ENCODE peak calls at places on chromosome 14, in nine cellular contexts. C is HCT116, F is choroid plexus epithelial cell, Z is prostate gland, S is dorsolateral prefrontal cortex, G is fibroblast of pulmonary artery, H is foreskin fibroblast, J is gastrocnemius medialis, W is HL-60. Q is an unnamed sample.

GRCh38 chr14:61421212-61421923 is 100.0 kb downstream of the PRKCH start:
- DNase-seq in W (no peak), J (no peak), C (no peak), G (no peak), H (no peak), Z (no peak), F (peak), S (no peak), Q (no peak)

GRCh38 chr14:59325906-59326305 is 137.4 kb downstream of the DAAM1 start:
- DNase-seq in Z (no peak), G (no peak), W (no peak), H (peak), S (no peak), F (no peak), J (no peak), C (no peak), Q (no peak)

GRCh38 chr14:104460920-104461651 is 118.5 kb upstream of the C14orf180 start:
- DNase-seq in C (no peak), J (no peak), W (no peak), G (no peak), H (no peak), Z (no peak), F (no peak), S (peak), Q (no peak)

GRCh38 chr14:64960762-64961276 is 11.3 kb downstream of the RAB15 start:
- DNase-seq in C (no peak), W (no peak), G (no peak), F (no peak), Z (peak), S (no peak), J (peak), H (no peak), Q (no peak)

GRCh38 chr14:89563503-89563902 is 146.5 kb upstream of the FOXN3 start:
- DNase-seq in Z (no peak), S (no peak), C (no peak), H (no peak), G (no peak), W (no peak), J (no peak), F (no peak), Q (no peak)

GRCh38 chr14:54348001-54348611 is 48.7 kb upstream of the CDKN3 start:
- DNase-seq in S (no peak), J (no peak), F (peak), C (peak), G (peak), Z (peak), W (peak), H (peak), Q (peak)

GRCh38 chr14:42994001-42994736 is 1387.5 kb downstream of the LRFN5 start:
- DNase-seq in C (no peak), F (peak), J (no peak), G (peak), H (peak), S (no peak), W (no peak), Z (no peak), Q (no peak)

GRCh38 chr14:104780513-104781030 is 15.0 kb downstream of the AKT1 start:
- DNase-seq in S (no peak), F (no peak), C (no peak), G (no peak), J (no peak), Z (no peak), W (no peak), H (no peak), Q (no peak)

GRCh38 chr14:22887260-22887989 is 4.4 kb downstream of the REM2 start:
- DNase-seq in W (no peak), G (peak), Z (peak), C (peak), J (no peak), H (peak), F (peak), S (no peak), Q (peak)

GRCh38 chr14:86847176-86847575 is 1145.8 kb downstream of the GALC start:
- DNase-seq in F (no peak), S (no peak), Z (no peak), W (no peak), H (peak), G (no peak), C (no peak), J (no peak), Q (no peak)

GRCh38 chr14:68660495-68660894 is 132.4 kb downstream of the ZFP36L1 start:
- DNase-seq in H (no peak), W (no peak), C (no peak), F (no peak), J (no peak), G (no peak), Z (no peak), S (no peak), Q (no peak)

GRCh38 chr14:104333903-104334811 is 195.8 kb downstream of the KIF26A start:
- DNase-seq in G (no peak), H (no peak), Z (no peak), F (no peak), W (no peak), S (peak), J (no peak), C (no peak), Q (no peak)

GRCh38 chr14:102097441-102098135 is 10.7 kb upstream of the HSP90AA1 start:
- DNase-seq in H (no peak), J (no peak), Z (no peak), C (no peak), F (no peak), G (no peak), S (no peak), W (no peak), Q (peak)

GRCh38 chr14:41607966-41608663 is 1.4 kb downstream of the LRFN5 start:
- DNase-seq in G (no peak), H (peak), W (no peak), J (no peak), S (peak), C (no peak), F (peak), Z (no peak), Q (no peak)

GRCh38 chr14:55191101-55191880 is at the start of gene DLGAP5:
- DNase-seq in S (peak), W (peak), C (peak), H (peak), F (peak), Z (peak), G (peak), J (peak), Q (peak)

GRCh38 chr14:23828611-23829010 is 125.0 kb upstream of the DHRS4 start:
- DNase-seq in H (no peak), J (no peak), Z (no peak), C (no peak), F (no peak), G (no peak), S (no peak), W (no peak), Q (no peak)

GRCh38 chr14:75335588-75335987 is 57.0 kb downstream of the FOS start:
- DNase-seq in Z (no peak), S (peak), F (no peak), W (no peak), J (no peak), H (no peak), C (no peak), G (no peak), Q (no peak)

GRCh38 chr14:70663707-70664179 is 22.0 kb downstream of the TTC9 start:
- DNase-seq in J (peak), F (peak), G (no peak), Z (no peak), W (no peak), C (no peak), H (peak), S (no peak), Q (no peak)

GRCh38 chr14:89458713-89459112 is 41.7 kb upstream of the FOXN3 start:
- DNase-seq in S (no peak), J (no peak), W (no peak), H (no peak), G (no peak), C (no peak), F (no peak), Z (no peak), Q (no peak)

GRCh38 chr14:32560213-32560857 is 231.2 kb downstream of the AKAP6 start:
- DNase-seq in W (peak), Z (peak), G (peak), C (peak), F (peak), S (peak), J (peak), H (peak), Q (peak)

GRCh38 chr14:94213021-94213420 is 38.9 kb downstream of the PPP4R4 start:
- DNase-seq in W (no peak), H (peak), G (peak), J (no peak), C (no peak), S (no peak), F (peak), Z (no peak), Q (no peak)

GRCh38 chr14:66070542-66071319 is 415.4 kb upstream of the CCDC196 start:
- DNase-seq in C (peak), S (no peak), H (peak), F (peak), W (no peak), G (peak), J (no peak), Z (no peak), Q (peak)

GRCh38 chr14:61326847-61327246 is 5.5 kb downstream of the PRKCH start:
- DNase-seq in C (no peak), H (peak), Z (peak), F (peak), S (no peak), G (peak), J (peak), W (no peak), Q (peak)

GRCh38 chr14:22918519-22918808 is 485 bp downstream of the RBM23 start:
- DNase-seq in H (no peak), W (no peak), Z (no peak), C (no peak), G (no peak), S (peak), J (no peak), F (no peak), Q (peak)

GRCh38 chr14:53646925-53647324 is 309.7 kb downstream of the BMP4 start:
- DNase-seq in J (no peak), H (no peak), Z (no peak), F (no peak), S (no peak), C (no peak), G (no peak), W (no peak), Q (no peak)

GRCh38 chr14:104865631-104866441 is 768 bp downstream of the CEP170B start:
- DNase-seq in J (no peak), W (no peak), S (peak), C (peak), G (peak), Z (peak), F (peak), H (peak), Q (peak)

GRCh38 chr14:61183486-61183885 is 97.7 kb downstream of the TMEM30B start:
- DNase-seq in J (no peak), G (peak), F (no peak), C (no peak), W (no peak), Z (no peak), S (no peak), H (no peak), Q (no peak)

GRCh38 chr14:31582286-31582691 is 21.1 kb downstream of the NUBPL start:
- DNase-seq in F (peak), W (no peak), C (no peak), Z (no peak), J (no peak), S (no peak), H (no peak), G (peak), Q (no peak)

GRCh38 chr14:87076146-87076545 is 916.8 kb downstream of the GALC start:
- DNase-seq in F (no peak), S (no peak), H (no peak), J (no peak), C (no peak), W (no peak), Z (no peak), G (no peak), Q (no peak)

GRCh38 chr14:74949859-74950572 is 5.4 kb downstream of the PGF start:
- DNase-seq in J (no peak), F (no peak), H (no peak), S (no peak), C (no peak), G (no peak), Z (no peak), W (no peak), Q (no peak)

GRCh38 chr14:34354556-34354955 is 107.5 kb downstream of the SPTSSA start:
- DNase-seq in W (no peak), J (no peak), C (no peak), H (no peak), Z (no peak), S (no peak), G (no peak), F (no peak), Q (no peak)

GRCh38 chr14:104306450-104307040 is 168.2 kb downstream of the KIF26A start:
- DNase-seq in H (no peak), W (no peak), J (no peak), Z (no peak), S (peak), G (no peak), F (no peak), C (no peak), Q (no peak)

GRCh38 chr14:49545716-49546115 is 40.5 kb downstream of the RPS29 start:
- DNase-seq in Z (no peak), F (no peak), C (no peak), W (no peak), H (no peak), G (no peak), S (no peak), J (no peak), Q (no peak)

GRCh38 chr14:105093426-105094192 is 28.4 kb upstream of the GPR132 start:
- DNase-seq in H (peak), S (peak), J (no peak), Z (peak), G (peak), C (peak), W (peak), F (peak), Q (peak)

GRCh38 chr14:104114421-104115130 is 23.8 kb upstream of the KIF26A start:
- DNase-seq in G (no peak), W (no peak), J (no peak), H (no peak), S (peak), Z (no peak), C (no peak), F (no peak), Q (peak)

GRCh38 chr14:78989246-78989645 is 819.1 kb downstream of the NRXN3 start:
- DNase-seq in C (no peak), S (no peak), J (no peak), F (no peak), G (no peak), H (no peak), Z (no peak), W (no peak), Q (no peak)

GRCh38 chr14:28807518-28807917 is 40.9 kb downstream of the FOXG1 start:
- DNase-seq in G (no peak), Z (no peak), S (no peak), J (no peak), H (no peak), F (no peak), W (no peak), C (no peak), Q (no peak)

GRCh38 chr14:66735853-66736252 is 227.9 kb downstream of the GPHN start:
- DNase-seq in H (no peak), G (no peak), W (no peak), J (no peak), C (no peak), F (no peak), S (no peak), Z (no peak), Q (no peak)

GRCh38 chr14:103628221-103628683 is 759 bp upstream of the KLC1 start:
- DNase-seq in Z (peak), H (peak), F (peak), W (no peak), J (peak), C (peak), G (peak), S (peak), Q (peak)

GRCh38 chr14:68598089-68598488 is 194.8 kb downstream of the ZFP36L1 start:
- DNase-seq in S (no peak), W (no peak), Z (no peak), H (no peak), G (no peak), F (no peak), J (no peak), C (no peak), Q (no peak)

GRCh38 chr14:52233693-52234092 is 33.8 kb upstream of the PTGDR start:
- DNase-seq in J (no peak), F (no peak), C (no peak), Z (no peak), W (no peak), G (no peak), H (no peak), S (no peak), Q (no peak)
- TF ChIP-seq CTCF in J (no peak), F (no peak), C (no peak), Z (no peak), W (no peak), G (no peak), H (no peak), S (no peak), Q (no peak)

GRCh38 chr14:37888234-37888633 is 292.8 kb downstream of the TTC6 start:
- DNase-seq in J (no peak), G (no peak), S (no peak), H (no peak), W (no peak), Z (no peak), C (no peak), F (no peak), Q (no peak)

GRCh38 chr14:37894463-37894862 is 299.0 kb downstream of the TTC6 start:
- DNase-seq in C (no peak), J (no peak), F (no peak), Z (no peak), S (no peak), H (no peak), W (no peak), G (no peak), Q (no peak)

GRCh38 chr14:37889087-37889486 is 293.7 kb downstream of the TTC6 start:
- DNase-seq in G (no peak), S (no peak), C (no peak), H (no peak), W (no peak), F (peak), J (no peak), Z (no peak), Q (no peak)

GRCh38 chr14:37890095-37890494 is 294.7 kb downstream of the TTC6 start:
- DNase-seq in F (peak), Z (no peak), S (no peak), W (no peak), H (no peak), C (no peak), J (no peak), G (no peak), Q (no peak)
- TF ChIP-seq CTCF in F (peak), Z (no peak), S (no peak), W (no peak), H (peak), C (peak), J (no peak), G (peak), Q (peak)

GRCh38 chr14:63854330-63854729 is 1.5 kb downstream of the SYNE2 start:
- DNase-seq in F (no peak), G (no peak), C (no peak), S (no peak), J (no peak), H (no peak), Z (no peak), W (no peak), Q (no peak)

GRCh38 chr14:63852271-63852816 is 460 bp upstream of the SYNE2 start:
- DNase-seq in F (peak), W (no peak), H (peak), Z (no peak), S (no peak), C (no peak), J (no peak), G (peak), Q (no peak)

GRCh38 chr14:63855272-63855671 is 2.5 kb downstream of the SYNE2 start:
- DNase-seq in Z (no peak), S (no peak), C (no peak), J (no peak), W (no peak), G (no peak), H (no peak), F (no peak), Q (no peak)

GRCh38 chr14:63853831-63854293 is 1.1 kb downstream of the SYNE2 start:
- DNase-seq in H (peak), J (peak), F (peak), Z (peak), S (no peak), G (peak), C (no peak), W (no peak), Q (peak)

GRCh38 chr14:63852817-63853730 is at the start of gene SYNE2:
- DNase-seq in F (peak), S (peak), J (peak), C (no peak), Z (peak), W (no peak), G (peak), H (peak), Q (peak)
- TF ChIP-seq CTCF in F (no peak), S (peak), J (peak), C (no peak), Z (peak), W (no peak), G (no peak), H (no peak), Q (no peak)

DNA sequence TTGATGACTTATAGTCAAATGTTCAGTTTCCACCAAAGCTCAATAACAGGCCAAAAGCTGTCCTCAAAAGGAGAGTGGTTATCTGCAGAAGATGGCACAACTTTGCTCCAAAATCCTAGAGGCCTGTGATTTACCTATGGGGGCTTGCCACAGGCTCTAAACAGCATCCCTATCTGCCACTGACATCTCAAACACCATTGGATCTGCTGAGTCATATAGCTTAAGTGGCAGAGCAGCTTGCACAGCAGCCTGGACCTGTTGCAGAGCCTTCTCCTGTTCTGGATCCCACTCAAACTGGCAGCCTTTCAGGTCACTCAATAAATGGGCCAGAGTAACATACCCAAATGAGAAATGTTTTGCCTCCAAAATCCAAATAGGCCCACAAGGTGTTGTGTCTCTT is 60.6 kb upstream of the NAA30 start:
- DNase-seq in Z (no peak), G (no peak), S (no peak), F (no peak), W (no peak), J (no peak), C (no peak), H (no peak), Q (no peak)
- TF ChIP-seq CTCF in Z (no peak), G (no peak), S (no peak), F (no peak), W (no peak), J (no peak), C (no peak), H (no peak), Q (no peak)

DNA sequence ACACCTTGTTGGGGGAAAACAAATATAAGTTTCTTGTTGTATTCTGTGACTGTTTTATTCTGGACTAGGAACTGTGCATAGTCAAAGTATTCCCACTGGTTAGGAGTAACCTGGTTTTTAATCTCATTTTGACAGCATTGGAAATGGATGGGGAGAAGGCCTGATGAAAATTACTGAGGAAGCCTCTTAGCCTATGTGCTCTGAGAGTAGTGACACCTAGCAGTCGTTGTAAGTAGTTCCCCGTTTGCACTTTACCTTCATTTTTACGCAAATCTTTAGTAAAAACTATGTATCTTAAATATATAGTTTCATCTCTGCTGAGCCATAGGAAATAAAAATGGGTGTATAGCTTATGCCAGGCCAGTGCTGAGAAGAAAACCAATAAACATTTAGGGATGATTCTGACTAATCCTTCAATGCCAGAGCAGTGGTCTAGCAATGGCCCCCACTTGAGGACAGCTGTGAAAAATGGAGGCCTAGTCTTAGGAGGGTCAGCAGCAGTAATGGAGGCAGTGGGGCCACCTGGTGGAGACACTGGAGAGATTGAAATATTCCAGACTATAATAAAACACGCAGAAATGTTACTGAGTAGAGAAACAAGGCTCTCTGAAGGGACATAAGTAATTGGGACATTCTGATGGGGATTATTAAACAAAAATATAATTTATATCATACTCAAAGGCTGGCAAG is 133.2 kb upstream of the NOVA1 start:
- DNase-seq in W (no peak), J (no peak), F (peak), S (no peak), Z (no peak), C (no peak), G (peak), H (peak), Q (no peak)
- TF ChIP-seq CTCF in W (no peak), J (no peak), F (peak), S (peak), Z (peak), C (no peak), G (peak), H (peak), Q (no peak)

DNA sequence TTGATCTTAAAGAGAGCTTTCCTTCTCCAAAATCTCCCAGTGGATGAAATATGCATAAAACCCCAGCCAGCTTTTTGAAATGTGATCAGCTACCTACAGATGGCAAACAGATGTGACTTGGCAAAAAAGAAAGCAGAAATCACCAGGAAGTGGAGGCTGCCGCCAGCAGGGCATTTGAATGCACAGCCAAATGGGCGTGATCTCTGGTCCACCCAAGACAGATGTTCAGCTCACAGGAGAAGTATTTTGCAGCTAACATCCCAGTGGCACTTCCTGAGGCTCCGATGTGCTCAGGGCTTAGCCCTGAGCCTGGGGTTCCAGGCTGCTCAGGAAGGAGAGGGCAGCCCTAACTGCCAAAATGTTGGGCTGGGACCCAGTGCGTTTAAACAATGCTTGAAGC is 78.2 kb downstream of the LGMN start:
- DNase-seq in C (no peak), H (peak), W (no peak), Z (no peak), S (no peak), J (no peak), F (peak), G (peak), Q (no peak)
- TF ChIP-seq CTCF in C (no peak), H (peak), W (no peak), Z (no peak), S (no peak), J (no peak), F (peak), G (peak), Q (no peak)